ENCODE peak calls at places on chromosomes 16 and 17, in nine cellular contexts. One of them, this sample, is unnamed.

GRCh38 chr16:3180445-3180878 is 7.5 kb upstream of the OR1F1 start:
- DNase-seq in H9: peak; percentile 76
- DNase-seq in CD4-positive, alpha-beta T cell: no peak
- DNase-seq in body of pancreas: no peak
- DNase-seq in dorsolateral prefrontal cortex: no peak
- DNase-seq in neural crest cell: no peak
- DNase-seq in uterus: no peak
- DNase-seq in cardiac muscle cell: no peak
- DNase-seq in GM12865: peak; percentile 41
- DNase-seq in this sample: no peak

GRCh38 chr16:1709356-1709755 is 3.4 kb downstream of the MAPK8IP3 start:
- DNase-seq in H9: no peak
- DNase-seq in CD4-positive, alpha-beta T cell: no peak
- DNase-seq in body of pancreas: no peak
- DNase-seq in dorsolateral prefrontal cortex: no peak
- DNase-seq in neural crest cell: no peak
- DNase-seq in uterus: no peak
- DNase-seq in cardiac muscle cell: no peak
- DNase-seq in GM12865: no peak
- DNase-seq in this sample: no peak

GRCh38 chr17:83010323-83011200 is 68.8 kb upstream of the METRNL start:
- DNase-seq in H9: no peak
- DNase-seq in CD4-positive, alpha-beta T cell: no peak
- DNase-seq in body of pancreas: no peak
- DNase-seq in dorsolateral prefrontal cortex: no peak
- DNase-seq in neural crest cell: no peak
- DNase-seq in uterus: no peak
- DNase-seq in cardiac muscle cell: peak; percentile 58
- DNase-seq in GM12865: no peak
- DNase-seq in this sample: no peak

GRCh38 chr16:687499-687898 is 2.7 kb downstream of the WDR24 start:
- DNase-seq in H9: no peak
- DNase-seq in CD4-positive, alpha-beta T cell: no peak
- DNase-seq in body of pancreas: no peak
- DNase-seq in dorsolateral prefrontal cortex: no peak
- DNase-seq in neural crest cell: no peak
- DNase-seq in uterus: no peak
- DNase-seq in cardiac muscle cell: no peak
- DNase-seq in GM12865: no peak
- DNase-seq in this sample: no peak

GRCh38 chr17:46726106-46726670 is 92.3 kb downstream of the WNT3 start:
- DNase-seq in H9: no peak
- DNase-seq in CD4-positive, alpha-beta T cell: no peak
- DNase-seq in body of pancreas: no peak
- DNase-seq in dorsolateral prefrontal cortex: no peak
- DNase-seq in neural crest cell: no peak
- DNase-seq in uterus: no peak
- DNase-seq in cardiac muscle cell: no peak
- DNase-seq in GM12865: no peak
- DNase-seq in this sample: no peak

GRCh38 chr16:20401066-20401465 is 3.5 kb downstream of the PDILT start:
- DNase-seq in H9: no peak
- DNase-seq in CD4-positive, alpha-beta T cell: no peak
- DNase-seq in body of pancreas: peak; percentile 13
- DNase-seq in dorsolateral prefrontal cortex: no peak
- DNase-seq in neural crest cell: no peak
- DNase-seq in uterus: no peak
- DNase-seq in cardiac muscle cell: no peak
- DNase-seq in GM12865: no peak
- DNase-seq in this sample: no peak

GRCh38 chr17:30717290-30718098 is 107.0 kb downstream of the CRLF3 start:
- DNase-seq in H9: peak; percentile 12
- DNase-seq in CD4-positive, alpha-beta T cell: no peak
- DNase-seq in body of pancreas: no peak
- DNase-seq in dorsolateral prefrontal cortex: peak; percentile 17
- DNase-seq in neural crest cell: no peak
- DNase-seq in uterus: no peak
- DNase-seq in cardiac muscle cell: no peak
- DNase-seq in GM12865: no peak
- DNase-seq in this sample: no peak

GRCh38 chr17:80912451-80912850 is 79.2 kb upstream of the CHMP6 start:
- DNase-seq in H9: no peak
- DNase-seq in CD4-positive, alpha-beta T cell: no peak
- DNase-seq in body of pancreas: no peak
- DNase-seq in dorsolateral prefrontal cortex: no peak
- DNase-seq in neural crest cell: no peak
- DNase-seq in uterus: no peak
- DNase-seq in cardiac muscle cell: no peak
- DNase-seq in GM12865: no peak
- DNase-seq in this sample: no peak

GRCh38 chr16:48165961-48166578 is 10.3 kb upstream of the ABCC12 start:
- DNase-seq in H9: no peak
- DNase-seq in CD4-positive, alpha-beta T cell: no peak
- DNase-seq in body of pancreas: no peak
- DNase-seq in dorsolateral prefrontal cortex: no peak
- DNase-seq in neural crest cell: no peak
- DNase-seq in uterus: no peak
- DNase-seq in cardiac muscle cell: no peak
- DNase-seq in GM12865: peak; percentile 43
- DNase-seq in this sample: no peak

GRCh38 chr17:9330903-9331272 is 244.7 kb downstream of the STX8 start:
- DNase-seq in H9: no peak
- DNase-seq in CD4-positive, alpha-beta T cell: no peak
- DNase-seq in body of pancreas: no peak
- DNase-seq in dorsolateral prefrontal cortex: no peak
- DNase-seq in neural crest cell: peak; percentile 21
- DNase-seq in uterus: no peak
- DNase-seq in cardiac muscle cell: no peak
- DNase-seq in GM12865: no peak
- DNase-seq in this sample: no peak

DNA sequence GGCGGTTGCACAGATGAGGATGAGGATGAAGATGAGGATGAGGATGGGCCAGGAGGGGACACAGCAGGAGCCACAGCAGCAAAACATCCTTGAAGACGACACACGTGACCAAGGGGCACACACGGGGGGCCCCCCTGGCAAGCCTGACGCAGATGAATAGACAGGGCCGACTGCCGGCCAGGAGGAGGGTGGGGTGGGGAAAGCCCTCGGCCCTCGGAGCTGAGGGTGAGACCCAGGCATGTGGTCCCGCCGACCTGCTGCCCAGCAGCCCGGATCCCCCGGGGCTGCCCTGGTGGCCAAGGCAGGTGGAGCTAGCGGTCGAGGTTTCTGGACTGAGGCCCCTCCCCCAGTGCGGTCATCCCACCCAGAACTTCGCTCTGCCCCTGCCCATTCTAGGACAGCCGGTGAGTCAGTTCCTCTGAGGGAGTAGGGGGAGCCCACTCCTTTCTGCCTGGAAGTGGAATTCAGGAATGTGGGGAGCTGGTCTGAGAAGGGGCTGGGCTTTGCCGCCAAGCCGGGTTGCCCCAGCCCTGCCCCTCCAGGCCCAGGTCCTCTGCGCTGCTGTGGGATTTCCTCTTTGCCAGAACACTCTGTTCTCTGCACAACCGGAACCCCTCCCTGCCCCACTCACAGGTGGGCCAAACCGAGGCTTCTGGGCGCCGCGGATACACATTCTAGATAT is 9.9 kb downstream of the CYGB start:
- DNase-seq in H9: peak; percentile 92
- DNase-seq in CD4-positive, alpha-beta T cell: peak; percentile 45
- DNase-seq in body of pancreas: peak; percentile 39
- DNase-seq in dorsolateral prefrontal cortex: no peak
- DNase-seq in neural crest cell: no peak
- DNase-seq in uterus: peak; percentile 86
- DNase-seq in cardiac muscle cell: no peak
- DNase-seq in GM12865: peak; percentile 63
- DNase-seq in this sample: peak; percentile 62
- TF ChIP-seq CTCF in H9: peak; percentile 36
- TF ChIP-seq CTCF in CD4-positive, alpha-beta T cell: no peak
- TF ChIP-seq CTCF in body of pancreas: no peak
- TF ChIP-seq CTCF in dorsolateral prefrontal cortex: no peak
- TF ChIP-seq CTCF in neural crest cell: no peak
- TF ChIP-seq CTCF in uterus: peak; percentile 41
- TF ChIP-seq CTCF in cardiac muscle cell: no peak
- TF ChIP-seq CTCF in GM12865: peak; percentile 6
- TF ChIP-seq CTCF in this sample: no peak

GRCh38 chr16:54177052-54177856 is 109.3 kb downstream of the IRX3 start:
- DNase-seq in H9: no peak
- DNase-seq in CD4-positive, alpha-beta T cell: no peak
- DNase-seq in body of pancreas: no peak
- DNase-seq in dorsolateral prefrontal cortex: no peak
- DNase-seq in neural crest cell: no peak
- DNase-seq in uterus: no peak
- DNase-seq in cardiac muscle cell: no peak
- DNase-seq in GM12865: no peak
- DNase-seq in this sample: no peak

GRCh38 chr16:54177857-54178490 is 108.6 kb downstream of the IRX3 start:
- DNase-seq in H9: no peak
- DNase-seq in CD4-positive, alpha-beta T cell: no peak
- DNase-seq in body of pancreas: no peak
- DNase-seq in dorsolateral prefrontal cortex: no peak
- DNase-seq in neural crest cell: no peak
- DNase-seq in uterus: no peak
- DNase-seq in cardiac muscle cell: peak; percentile 30
- DNase-seq in GM12865: no peak
- DNase-seq in this sample: no peak

GRCh38 chr16:54176376-54176901 is 110.1 kb downstream of the IRX3 start:
- DNase-seq in H9: peak; percentile 76
- DNase-seq in CD4-positive, alpha-beta T cell: no peak
- DNase-seq in body of pancreas: peak; percentile 69
- DNase-seq in dorsolateral prefrontal cortex: no peak
- DNase-seq in neural crest cell: no peak
- DNase-seq in uterus: no peak
- DNase-seq in cardiac muscle cell: peak; percentile 48
- DNase-seq in GM12865: no peak
- DNase-seq in this sample: no peak

GRCh38 chr16:54180421-54181359 is 105.9 kb downstream of the IRX3 start:
- DNase-seq in H9: no peak
- DNase-seq in CD4-positive, alpha-beta T cell: no peak
- DNase-seq in body of pancreas: no peak
- DNase-seq in dorsolateral prefrontal cortex: no peak
- DNase-seq in neural crest cell: no peak
- DNase-seq in uterus: no peak
- DNase-seq in cardiac muscle cell: no peak
- DNase-seq in GM12865: no peak
- DNase-seq in this sample: no peak

DNA sequence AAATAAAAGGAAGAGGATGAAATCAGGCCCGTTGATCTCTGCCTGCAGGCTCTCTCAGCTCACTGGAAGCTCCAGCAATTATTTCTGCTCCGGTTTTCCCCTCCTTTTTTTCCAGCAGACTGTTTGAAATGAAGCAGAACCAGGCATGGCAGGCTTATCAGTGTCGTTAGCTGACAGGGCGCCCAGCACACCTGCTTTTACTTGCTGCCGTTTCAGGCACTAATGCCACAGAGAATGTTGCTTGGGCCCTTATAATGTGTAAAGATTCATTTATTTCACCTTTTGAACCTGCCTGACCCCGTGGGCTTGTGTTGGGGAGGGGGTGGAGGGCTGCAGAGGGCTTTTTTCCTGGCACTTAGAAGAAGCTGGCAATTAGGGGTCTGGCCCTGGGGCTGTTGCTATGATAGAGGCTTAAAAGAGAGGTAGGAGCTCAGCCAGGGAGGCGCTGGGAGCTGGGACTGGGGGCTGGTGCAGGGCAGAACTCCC is 108.1 kb downstream of the IRX3 start:
- DNase-seq in H9: no peak
- DNase-seq in CD4-positive, alpha-beta T cell: no peak
- DNase-seq in body of pancreas: peak; percentile 39
- DNase-seq in dorsolateral prefrontal cortex: no peak
- DNase-seq in neural crest cell: no peak
- DNase-seq in uterus: no peak
- DNase-seq in cardiac muscle cell: peak; percentile 92
- DNase-seq in GM12865: no peak
- DNase-seq in this sample: no peak
- TF ChIP-seq CTCF in H9: no peak
- TF ChIP-seq CTCF in CD4-positive, alpha-beta T cell: no peak
- TF ChIP-seq CTCF in body of pancreas: no peak
- TF ChIP-seq CTCF in dorsolateral prefrontal cortex: no peak
- TF ChIP-seq CTCF in neural crest cell: no peak
- TF ChIP-seq CTCF in uterus: no peak
- TF ChIP-seq CTCF in cardiac muscle cell: no peak
- TF ChIP-seq CTCF in GM12865: no peak
- TF ChIP-seq CTCF in this sample: no peak

DNA sequence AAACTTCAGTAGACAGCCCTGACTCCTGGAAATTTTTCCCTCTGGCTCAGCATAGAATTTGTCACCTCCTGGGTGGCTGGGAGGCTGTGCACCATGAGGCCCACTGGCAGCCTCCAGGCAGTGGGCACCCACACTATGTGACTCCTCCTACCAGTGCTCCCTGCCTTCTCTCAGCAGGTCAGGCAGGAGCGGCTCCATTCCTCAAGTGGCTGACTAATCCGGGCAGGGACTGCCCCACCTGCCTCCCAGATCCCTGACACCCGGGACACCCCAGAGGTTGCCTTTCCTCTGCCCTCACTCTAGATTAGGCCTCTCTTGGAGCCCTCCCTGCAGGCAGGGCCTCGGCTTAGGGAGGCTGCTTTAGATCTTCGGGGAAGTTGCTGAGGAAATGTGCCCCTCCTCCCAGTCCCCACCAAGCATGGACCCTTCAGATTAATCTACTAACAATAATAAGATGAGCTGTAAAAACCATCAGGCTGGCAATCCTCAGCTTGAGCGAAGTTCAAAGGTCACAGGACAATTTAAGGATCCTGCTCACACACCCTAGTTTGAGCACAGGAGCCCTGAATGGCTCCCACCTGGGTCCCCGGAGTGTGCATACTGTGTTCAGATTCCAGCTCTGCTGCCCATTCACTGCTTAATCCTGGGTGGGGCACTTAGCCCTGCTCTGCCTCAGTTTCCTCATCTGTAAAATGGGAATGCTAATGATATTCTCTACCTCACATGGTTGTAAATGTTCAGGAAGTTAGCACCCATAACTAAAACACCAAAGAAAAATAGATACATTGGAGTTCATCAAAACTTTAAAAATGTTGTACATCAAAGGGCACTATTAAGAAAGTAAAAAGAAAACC is 10.0 kb upstream of the MYCBPAP start:
- DNase-seq in H9: no peak
- DNase-seq in CD4-positive, alpha-beta T cell: no peak
- DNase-seq in body of pancreas: no peak
- DNase-seq in dorsolateral prefrontal cortex: no peak
- DNase-seq in neural crest cell: no peak
- DNase-seq in uterus: no peak
- DNase-seq in cardiac muscle cell: no peak
- DNase-seq in GM12865: no peak
- DNase-seq in this sample: no peak
- TF ChIP-seq CTCF in H9: no peak
- TF ChIP-seq CTCF in CD4-positive, alpha-beta T cell: no peak
- TF ChIP-seq CTCF in body of pancreas: no peak
- TF ChIP-seq CTCF in dorsolateral prefrontal cortex: no peak
- TF ChIP-seq CTCF in neural crest cell: no peak
- TF ChIP-seq CTCF in uterus: no peak
- TF ChIP-seq CTCF in cardiac muscle cell: no peak
- TF ChIP-seq CTCF in GM12865: no peak
- TF ChIP-seq CTCF in this sample: no peak

DNA sequence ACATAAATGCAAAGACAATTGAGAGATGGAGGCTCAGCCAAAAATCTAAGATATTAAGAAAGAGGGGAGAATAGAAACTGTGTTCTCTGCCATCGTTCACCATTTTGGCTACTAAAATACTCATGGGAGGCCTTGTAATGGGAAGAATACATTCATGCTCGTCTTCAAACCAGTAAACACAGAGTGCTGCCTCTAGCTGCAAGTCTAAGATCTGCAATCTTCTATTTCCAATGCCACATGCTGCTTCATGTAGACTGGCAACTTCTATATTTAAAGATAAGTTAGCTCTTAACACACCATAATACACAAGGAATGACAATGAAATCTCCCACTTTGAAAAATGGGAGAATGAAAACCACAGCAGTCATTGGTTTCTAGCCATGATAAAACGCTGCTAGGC is 387.3 kb downstream of the HS3ST3B1 start:
- DNase-seq in H9: no peak
- DNase-seq in CD4-positive, alpha-beta T cell: no peak
- DNase-seq in body of pancreas: no peak
- DNase-seq in dorsolateral prefrontal cortex: no peak
- DNase-seq in neural crest cell: no peak
- DNase-seq in uterus: no peak
- DNase-seq in cardiac muscle cell: no peak
- DNase-seq in GM12865: no peak
- DNase-seq in this sample: no peak
- TF ChIP-seq CTCF in H9: peak; percentile 59
- TF ChIP-seq CTCF in CD4-positive, alpha-beta T cell: no peak
- TF ChIP-seq CTCF in body of pancreas: no peak
- TF ChIP-seq CTCF in dorsolateral prefrontal cortex: no peak
- TF ChIP-seq CTCF in neural crest cell: peak; percentile 24
- TF ChIP-seq CTCF in uterus: no peak
- TF ChIP-seq CTCF in cardiac muscle cell: peak; percentile 9
- TF ChIP-seq CTCF in GM12865: no peak
- TF ChIP-seq CTCF in this sample: no peak

This sample was measured in omental fat pad.